ENCODE peak calls at places on chromosomes 13 and 19, in four cellular contexts. One of them, this sample, is unnamed.

GRCh38 chr19:15328312-15328711 is 4.0 kb downstream of the BRD4 start:
- DNase-seq in GM23248: no peak
- DNase-seq in HCT116: no peak
- DNase-seq in neural progenitor cell: no peak
- DNase-seq in this sample: no peak

GRCh38 chr19:19546751-19547162 is 8.7 kb downstream of the CILP2 start:
- DNase-seq in GM23248: no peak
- DNase-seq in HCT116: no peak
- DNase-seq in neural progenitor cell: no peak
- DNase-seq in this sample: no peak

GRCh38 chr19:43760941-43761340 is 6.2 kb upstream of the SMG9 start:
- DNase-seq in GM23248: no peak
- DNase-seq in HCT116: no peak
- DNase-seq in neural progenitor cell: no peak
- DNase-seq in this sample: no peak

GRCh38 chr13:87919956-87920355 is 248.8 kb downstream of the SLITRK5 start:
- DNase-seq in GM23248: no peak
- DNase-seq in HCT116: no peak
- DNase-seq in neural progenitor cell: peak
- DNase-seq in this sample: no peak

GRCh38 chr19:47483200-47483599 is 819 bp downstream of the KPTN start:
- DNase-seq in GM23248: no peak
- DNase-seq in HCT116: no peak
- DNase-seq in neural progenitor cell: no peak
- DNase-seq in this sample: no peak

GRCh38 chr19:4575978-4576933 is 16.8 kb upstream of the SEMA6B start:
- DNase-seq in GM23248: peak
- DNase-seq in HCT116: no peak
- DNase-seq in neural progenitor cell: peak
- DNase-seq in this sample: peak

GRCh38 chr19:9057505-9058258 is 29.2 kb upstream of the OR1M1 start:
- DNase-seq in GM23248: no peak
- DNase-seq in HCT116: no peak
- DNase-seq in neural progenitor cell: no peak
- DNase-seq in this sample: no peak

GRCh38 chr19:28012361-28012760 is 1200.6 kb downstream of the UQCRFS1 start:
- DNase-seq in GM23248: no peak
- DNase-seq in HCT116: no peak
- DNase-seq in neural progenitor cell: peak
- DNase-seq in this sample: no peak

GRCh38 chr13:102901615-102902305 is 55.9 kb downstream of the ERCC5 start:
- DNase-seq in GM23248: peak
- DNase-seq in HCT116: no peak
- DNase-seq in neural progenitor cell: no peak
- DNase-seq in this sample: no peak

GRCh38 chr13:106083620-106084350 is 451.7 kb downstream of the EFNB2 start:
- DNase-seq in GM23248: peak
- DNase-seq in HCT116: peak
- DNase-seq in neural progenitor cell: peak
- DNase-seq in this sample: peak

GRCh38 chr13:25232937-25233515 is 54.3 kb downstream of the MTMR6 start:
- DNase-seq in GM23248: peak
- DNase-seq in HCT116: peak
- DNase-seq in neural progenitor cell: peak
- DNase-seq in this sample: no peak

GRCh38 chr13:94947392-94947791 is 235.0 kb upstream of the SOX21 start:
- DNase-seq in GM23248: no peak
- DNase-seq in HCT116: no peak
- DNase-seq in neural progenitor cell: no peak
- DNase-seq in this sample: no peak
- H3K9ac ChIP-seq in GM23248: no peak
- H3K9ac ChIP-seq in HCT116: no peak
- H3K9ac ChIP-seq in neural progenitor cell: no peak
- H3K9ac ChIP-seq in this sample: no peak

GRCh38 chr19:41264581-41265375 is 606 bp downstream of the HNRNPUL1 start:
- DNase-seq in GM23248: peak
- DNase-seq in HCT116: no peak
- DNase-seq in neural progenitor cell: peak
- DNase-seq in this sample: peak
- TF ChIP-seq EZH2phosphoT487 in GM23248: no peak
- TF ChIP-seq EZH2phosphoT487 in HCT116: no peak
- TF ChIP-seq EZH2phosphoT487 in neural progenitor cell: no peak
- TF ChIP-seq EZH2phosphoT487 in this sample: no peak

GRCh38 chr19:3175761-3176714 is 2.5 kb upstream of the S1PR4 start:
- DNase-seq in GM23248: peak
- DNase-seq in HCT116: peak
- DNase-seq in neural progenitor cell: no peak
- DNase-seq in this sample: no peak

GRCh38 chr19:3178377-3178972 is at the start of gene S1PR4:
- DNase-seq in GM23248: no peak
- DNase-seq in HCT116: no peak
- DNase-seq in neural progenitor cell: no peak
- DNase-seq in this sample: no peak

GRCh38 chr19:3178973-3179738 is 587 bp downstream of the S1PR4 start:
- DNase-seq in GM23248: no peak
- DNase-seq in HCT116: no peak
- DNase-seq in neural progenitor cell: no peak
- DNase-seq in this sample: no peak

GRCh38 chr19:3179739-3180293 is 1.2 kb downstream of the S1PR4 start:
- DNase-seq in GM23248: no peak
- DNase-seq in HCT116: no peak
- DNase-seq in neural progenitor cell: no peak
- DNase-seq in this sample: no peak

DNA sequence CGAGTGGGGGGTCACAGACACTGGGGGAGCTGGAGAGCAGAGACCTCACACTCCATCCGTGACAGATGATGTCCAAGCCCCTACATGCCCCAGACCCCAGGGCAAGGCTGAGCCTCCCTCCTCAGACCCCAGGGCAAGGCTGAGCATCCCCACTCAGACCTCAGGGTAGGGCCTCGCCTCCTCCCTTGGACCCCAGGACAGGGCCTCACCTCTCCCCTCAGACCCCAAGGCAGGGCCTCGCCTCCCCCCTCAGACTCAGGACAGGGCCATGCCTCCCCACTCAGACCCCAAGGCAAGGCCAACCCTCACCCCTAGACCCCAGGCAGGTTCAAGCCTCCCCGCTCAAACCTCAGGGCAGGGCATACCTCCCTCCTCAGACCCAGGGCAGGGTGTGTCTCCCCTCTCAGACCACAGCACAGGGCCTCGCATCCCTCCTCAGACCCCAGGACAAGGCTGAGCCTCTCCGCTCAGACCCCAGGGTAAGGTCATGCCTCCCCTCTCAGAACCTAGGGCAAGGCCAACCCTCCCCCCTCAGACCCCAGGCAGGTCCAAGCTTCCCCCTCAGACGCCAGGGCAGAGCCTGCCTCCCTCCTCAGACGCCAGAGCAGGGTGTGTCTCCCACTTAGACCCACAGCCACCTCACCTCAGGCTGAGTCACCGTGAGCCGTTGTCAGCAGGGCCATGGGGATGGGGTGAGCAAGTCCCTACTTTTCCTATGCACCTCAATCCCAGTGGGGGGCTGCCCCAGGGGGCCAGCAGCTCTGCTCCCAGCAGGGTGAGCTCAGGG is 1.7 kb upstream of the S1PR4 start:
- DNase-seq in GM23248: peak
- DNase-seq in HCT116: peak
- DNase-seq in neural progenitor cell: no peak
- DNase-seq in this sample: no peak
- H3K9ac ChIP-seq in GM23248: peak
- H3K9ac ChIP-seq in HCT116: peak
- H3K9ac ChIP-seq in neural progenitor cell: no peak
- H3K9ac ChIP-seq in this sample: no peak

DNA sequence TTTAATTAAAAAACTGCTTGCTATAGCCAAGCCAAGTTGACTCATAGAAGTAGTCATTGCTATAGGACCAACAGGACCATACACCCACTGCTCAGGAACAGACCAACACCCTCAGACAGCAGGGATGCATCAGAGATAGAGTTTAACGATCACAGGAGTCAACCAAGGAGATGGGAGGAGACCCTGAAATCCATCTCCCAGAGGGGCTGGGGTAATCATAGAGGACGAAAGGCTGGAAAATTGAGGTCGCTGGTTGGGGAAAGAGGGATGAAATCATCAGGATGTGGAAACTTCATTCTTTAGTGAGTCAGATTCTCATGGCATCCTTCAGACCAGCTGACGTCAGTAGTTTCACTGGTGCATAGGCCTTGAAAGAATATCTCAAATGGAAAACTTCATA is 160.4 kb upstream of the GPC6 start:
- DNase-seq in GM23248: peak
- DNase-seq in HCT116: no peak
- DNase-seq in neural progenitor cell: no peak
- DNase-seq in this sample: no peak
- TF ChIP-seq EZH2phosphoT487 in GM23248: no peak
- TF ChIP-seq EZH2phosphoT487 in HCT116: no peak
- TF ChIP-seq EZH2phosphoT487 in neural progenitor cell: no peak
- TF ChIP-seq EZH2phosphoT487 in this sample: no peak

GRCh38 chr19:12913871-12914690 is 5.0 kb downstream of the SYCE2 start:
- DNase-seq in GM23248: peak
- DNase-seq in HCT116: no peak
- DNase-seq in neural progenitor cell: peak
- DNase-seq in this sample: peak

GRCh38 chr19:12907166-12907565 is 11.9 kb downstream of the SYCE2 start:
- DNase-seq in GM23248: no peak
- DNase-seq in HCT116: no peak
- DNase-seq in neural progenitor cell: no peak
- DNase-seq in this sample: no peak

GRCh38 chr19:12918253-12918652 is 840 bp downstream of the SYCE2 start:
- DNase-seq in GM23248: no peak
- DNase-seq in HCT116: no peak
- DNase-seq in neural progenitor cell: no peak
- DNase-seq in this sample: no peak

DNA sequence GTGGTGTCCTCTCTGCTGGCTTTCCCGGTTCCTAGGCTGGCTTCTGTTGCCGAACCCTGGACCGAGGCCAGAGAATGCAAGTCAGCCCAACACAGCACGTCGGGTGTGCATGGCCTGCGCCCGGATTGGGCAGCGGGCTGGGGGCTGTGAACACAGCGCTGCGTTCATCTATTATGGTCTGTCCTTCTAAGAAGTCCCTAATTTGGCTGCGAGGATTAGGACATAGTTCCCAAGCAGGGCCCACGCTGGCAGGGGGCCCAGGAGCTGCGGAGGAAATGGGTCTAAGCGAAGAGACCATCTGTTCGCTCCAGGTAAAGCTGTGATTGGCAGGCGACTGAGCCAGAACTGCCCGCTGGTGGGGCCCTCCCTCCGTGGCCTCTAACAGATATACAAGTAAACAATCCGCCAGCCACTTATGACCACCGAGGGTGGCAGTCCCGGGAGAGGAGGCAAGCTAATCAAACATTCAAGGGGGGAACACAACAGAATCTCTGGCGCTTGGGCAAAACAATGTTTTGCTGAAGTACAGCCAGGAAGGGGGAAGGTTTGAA is 6.0 kb downstream of the SYCE2 start:
- DNase-seq in GM23248: peak
- DNase-seq in HCT116: no peak
- DNase-seq in neural progenitor cell: peak
- DNase-seq in this sample: no peak
- H3K9ac ChIP-seq in GM23248: no peak
- H3K9ac ChIP-seq in HCT116: no peak
- H3K9ac ChIP-seq in neural progenitor cell: no peak
- H3K9ac ChIP-seq in this sample: no peak

GRCh38 chr19:41886761-41887710 is 4.1 kb downstream of the ARHGEF1 start:
- DNase-seq in GM23248: no peak
- DNase-seq in HCT116: no peak
- DNase-seq in neural progenitor cell: no peak
- DNase-seq in this sample: no peak

GRCh38 chr19:41889896-41890295 is 6.9 kb downstream of the ARHGEF1 start:
- DNase-seq in GM23248: no peak
- DNase-seq in HCT116: no peak
- DNase-seq in neural progenitor cell: no peak
- DNase-seq in this sample: no peak

GRCh38 chr19:41888926-41889325 is 5.9 kb downstream of the ARHGEF1 start:
- DNase-seq in GM23248: no peak
- DNase-seq in HCT116: no peak
- DNase-seq in neural progenitor cell: no peak
- DNase-seq in this sample: no peak

GRCh38 chr19:41883821-41884733 is 1.1 kb downstream of the ARHGEF1 start:
- DNase-seq in GM23248: peak
- DNase-seq in HCT116: peak
- DNase-seq in neural progenitor cell: peak
- DNase-seq in this sample: peak

DNA sequence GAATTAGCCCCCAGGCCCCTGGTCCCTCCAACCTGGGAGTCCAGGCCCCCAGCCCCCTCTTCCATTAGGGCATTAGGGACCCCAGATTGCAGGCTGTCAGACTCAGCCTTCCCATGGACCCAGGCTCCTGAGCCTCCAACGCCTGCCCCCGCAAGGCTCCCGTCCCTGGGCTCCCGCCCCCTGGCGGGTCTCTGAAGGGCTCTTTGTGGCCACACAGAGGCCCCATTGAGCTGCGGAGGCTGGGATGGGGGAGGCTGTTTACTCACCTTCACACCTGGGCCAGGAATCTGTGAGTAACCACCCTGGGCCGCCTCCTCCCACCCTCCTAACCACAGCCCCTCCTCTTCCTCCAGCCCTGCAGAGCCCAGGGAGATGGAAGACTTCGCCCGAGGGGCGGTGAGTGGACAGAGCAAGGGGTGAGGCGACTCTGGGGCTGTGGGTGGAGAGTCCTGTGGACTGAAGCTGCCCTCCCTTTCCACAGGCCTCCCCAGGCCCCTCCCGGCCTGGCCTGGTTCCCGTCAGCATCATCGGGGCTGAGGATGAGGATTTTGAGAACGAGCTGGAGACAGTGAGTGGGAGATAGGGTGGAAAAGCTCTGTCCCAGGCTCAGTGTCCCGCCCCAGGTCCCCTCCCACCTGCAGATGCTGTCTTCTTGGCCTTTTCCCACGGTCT is 4.9 kb downstream of the ARHGEF1 start:
- DNase-seq in GM23248: peak
- DNase-seq in HCT116: peak
- DNase-seq in neural progenitor cell: no peak
- DNase-seq in this sample: no peak
- TF ChIP-seq EZH2phosphoT487 in GM23248: no peak
- TF ChIP-seq EZH2phosphoT487 in HCT116: no peak
- TF ChIP-seq EZH2phosphoT487 in neural progenitor cell: no peak
- TF ChIP-seq EZH2phosphoT487 in this sample: no peak

DNA sequence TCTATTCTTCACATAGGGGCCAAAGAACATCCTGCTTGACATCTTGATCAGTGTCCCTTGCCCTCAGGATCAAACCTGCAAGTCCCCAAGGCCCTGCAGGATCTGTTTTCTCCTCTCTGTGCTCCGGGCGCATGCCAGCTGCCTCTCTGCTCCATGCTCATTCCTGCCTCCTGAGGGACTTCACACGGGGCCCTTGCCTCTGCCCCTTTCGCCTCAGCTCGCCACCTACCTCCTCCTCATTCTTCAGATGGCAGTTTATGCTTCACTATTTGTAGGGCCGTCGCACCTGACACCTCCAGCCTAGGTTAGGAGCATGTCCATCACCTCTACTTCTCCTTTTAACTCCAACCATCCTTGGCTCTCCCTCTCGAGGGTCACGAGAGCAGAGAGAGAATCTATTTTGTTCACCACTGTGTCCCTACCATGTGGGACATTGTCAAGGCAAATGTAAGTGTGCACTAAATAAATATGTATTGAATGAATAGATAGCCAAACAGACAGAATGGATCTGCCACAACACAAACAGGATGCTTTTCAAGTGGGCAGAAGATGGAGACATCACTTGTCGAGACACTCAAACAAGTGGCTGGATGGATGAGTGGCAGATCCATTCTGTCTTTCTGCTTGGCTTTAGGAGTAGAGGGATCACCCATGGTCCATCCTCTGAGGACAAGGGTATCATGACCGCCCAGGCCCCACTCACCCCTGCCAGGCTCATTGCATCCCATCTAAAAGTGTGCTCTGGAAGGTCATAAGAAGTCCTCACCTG is 29.6 kb downstream of the ACTN4 start:
- DNase-seq in GM23248: no peak
- DNase-seq in HCT116: no peak
- DNase-seq in neural progenitor cell: no peak
- DNase-seq in this sample: no peak
- H3K9ac ChIP-seq in GM23248: peak
- H3K9ac ChIP-seq in HCT116: no peak
- H3K9ac ChIP-seq in neural progenitor cell: no peak
- H3K9ac ChIP-seq in this sample: no peak

This sample was measured in MM.1S.